ENCODE peak calls at places on chromosomes 12 and 14, in ten cellular contexts. U is IMR-90, V is suprapubic skin, A is spleen, Q is ovary, Z is Peyer's patch, J is A549, C is stomach, T is heart left ventricle, O is breast epithelium. K is an unnamed sample.

GRCh38 chr12:3076730-3077571 is at the start of gene TSPAN9:
- DNase-seq in U (peak; percentile 48), V (peak; percentile 87), A (peak; percentile 91), Q (peak; percentile 83), Z (peak; percentile 90), J (peak; percentile 83), C (peak; percentile 87), T (peak; percentile 90), O (peak; percentile 60), K (peak; percentile 73)

GRCh38 chr14:59061292-59061691 is 127.2 kb upstream of the DAAM1 start:
- DNase-seq in U (no peak), V (no peak), A (no peak), Q (no peak), Z (no peak), J (no peak), C (no peak), T (no peak), O (no peak), K (no peak)

GRCh38 chr14:68977741-68978549 is 1.2 kb downstream of the ACTN1 start:
- DNase-seq in U (peak; percentile 95), V (peak; percentile 79), A (peak; percentile 91), Q (peak; percentile 80), Z (peak; percentile 72), J (peak; percentile 67), C (peak; percentile 44), T (peak; percentile 82), O (peak; percentile 93), K (peak; percentile 82)

GRCh38 chr14:78902010-78902623 is 731.9 kb downstream of the NRXN3 start:
- DNase-seq in U (peak; percentile 54), V (no peak), A (no peak), Q (no peak), Z (no peak), J (no peak), C (peak; percentile 31), T (no peak), O (no peak), K (no peak)

GRCh38 chr12:116594325-116595038 is 35.3 kb downstream of the MAP1LC3B2 start:
- DNase-seq in U (no peak), V (no peak), A (peak; percentile 94), Q (no peak), Z (no peak), J (no peak), C (no peak), T (peak; percentile 77), O (no peak), K (no peak)

GRCh38 chr14:64159588-64159987 is 134.6 kb downstream of the ESR2 start:
- DNase-seq in U (no peak), V (no peak), A (no peak), Q (no peak), Z (no peak), J (no peak), C (no peak), T (no peak), O (no peak), K (no peak)

GRCh38 chr12:913919-914718 is 35.4 kb downstream of the RAD52 start:
- DNase-seq in U (peak; percentile 91), V (no peak), A (no peak), Q (no peak), Z (no peak), J (no peak), C (no peak), T (no peak), O (no peak), K (no peak)

GRCh38 chr12:52022841-52023181 is 16.1 kb downstream of the TAMALIN start:
- DNase-seq in U (no peak), V (no peak), A (peak; percentile 84), Q (no peak), Z (peak; percentile 67), J (peak; percentile 86), C (peak; percentile 40), T (no peak), O (no peak), K (peak; percentile 23)

GRCh38 chr14:93879362-93879983 is 47.7 kb upstream of the FAM181A start:
- DNase-seq in U (no peak), V (no peak), A (no peak), Q (no peak), Z (no peak), J (no peak), C (no peak), T (no peak), O (no peak), K (no peak)

GRCh38 chr14:34650786-34651584 is 21.0 kb upstream of the SNX6 start:
- DNase-seq in U (peak; percentile 100), V (no peak), A (no peak), Q (no peak), Z (no peak), J (peak; percentile 85), C (no peak), T (no peak), O (no peak), K (no peak)

DNA sequence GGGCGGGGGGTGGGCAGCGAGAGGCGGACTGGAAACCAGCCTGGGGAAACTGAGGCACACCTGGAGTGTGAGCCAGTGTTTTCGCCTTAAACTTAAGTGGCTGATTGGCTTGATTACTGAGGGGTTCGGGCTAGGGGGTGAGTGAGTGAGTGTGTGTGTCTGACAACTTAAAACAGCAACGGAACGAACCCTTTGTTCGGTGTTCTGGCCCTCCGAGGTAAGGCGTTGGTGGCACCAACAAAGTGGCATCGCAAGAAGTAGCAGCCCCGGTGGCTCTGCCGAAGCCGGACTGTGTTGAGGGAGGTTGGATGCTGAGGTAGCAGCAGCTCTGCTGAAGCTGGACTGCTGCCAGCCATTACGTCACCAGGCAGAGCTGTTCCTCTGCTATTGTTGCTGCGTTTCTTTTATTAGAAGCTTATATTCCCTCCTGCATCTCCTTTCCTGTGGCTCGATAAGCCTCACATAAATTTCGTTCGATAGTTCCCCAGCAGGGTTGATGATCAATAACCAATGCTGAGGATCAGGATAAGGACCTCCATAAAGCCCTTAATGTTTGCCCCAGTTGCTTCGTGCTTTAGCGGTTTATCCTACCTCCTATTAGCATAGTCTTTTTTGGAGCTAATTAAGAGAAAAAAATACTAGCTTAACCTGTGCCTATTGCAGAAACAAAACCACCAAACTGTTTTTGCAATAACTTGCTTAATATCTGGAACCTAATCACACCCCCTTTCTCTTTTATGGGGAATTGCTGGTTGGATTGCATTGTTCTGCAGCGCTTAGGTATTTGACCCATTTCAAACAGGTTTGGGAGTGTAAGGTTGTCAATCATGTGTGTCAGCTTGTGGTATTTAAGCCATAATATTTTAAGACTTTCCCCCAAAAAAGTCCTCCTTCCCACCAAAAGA is 1.3 kb downstream of the GPR137C start:
- DNase-seq in U (peak; percentile 91), V (peak; percentile 92), A (peak; percentile 96), Q (peak; percentile 91), Z (peak; percentile 91), J (no peak), C (peak; percentile 92), T (peak; percentile 92), O (peak; percentile 86), K (peak; percentile 89)
- TF ChIP-seq POLR2A in U (no peak), V (no peak), A (no peak), Q (no peak), Z (no peak), J (no peak), C (no peak), T (no peak), O (no peak), K (peak; percentile 44)

GRCh38 chr12:123237646-123238329 is 4.6 kb downstream of the MTRFR start:
- DNase-seq in U (peak; percentile 64), V (peak; percentile 80), A (peak; percentile 84), Q (peak; percentile 72), Z (peak; percentile 74), J (peak; percentile 49), C (peak; percentile 69), T (peak; percentile 72), O (no peak), K (peak; percentile 67)
- H3K27ac ChIP-seq in U (no peak overlapping the region), V (no peak overlapping the region), A (peak overlapping the region; percentile 28), Q (no peak overlapping the region), Z (no peak overlapping the region), J (no peak overlapping the region), C (no peak overlapping the region), T (no peak overlapping the region), O (no peak overlapping the region), K (peak overlapping the region; percentile 39)

GRCh38 chr12:49557187-49557916 is 10.6 kb downstream of the MCRS1 start:
- DNase-seq in U (no peak), V (no peak), A (peak; percentile 58), Q (no peak), Z (peak; percentile 45), J (no peak), C (no peak), T (no peak), O (no peak), K (no peak)
- TF ChIP-seq POLR2A in U (no peak), V (no peak), A (no peak), Q (no peak), Z (no peak), J (no peak), C (no peak), T (no peak), O (no peak), K (no peak)

GRCh38 chr14:37591311-37591940 is 3.6 kb downstream of the FOXA1 start:
- DNase-seq in U (no peak), V (no peak), A (no peak), Q (no peak), Z (peak; percentile 71), J (no peak), C (peak; percentile 65), T (no peak), O (no peak), K (no peak)

GRCh38 chr14:37591941-37592287 is 3.1 kb downstream of the FOXA1 start:
- DNase-seq in U (no peak), V (no peak), A (no peak), Q (no peak), Z (peak; percentile 77), J (no peak), C (peak; percentile 64), T (no peak), O (no peak), K (no peak)

GRCh38 chr14:37594238-37594915 is 672 bp downstream of the FOXA1 start:
- DNase-seq in U (peak; percentile 80), V (peak; percentile 74), A (no peak), Q (no peak), Z (peak; percentile 79), J (peak; percentile 75), C (peak; percentile 82), T (no peak), O (no peak), K (no peak)

GRCh38 chr14:37593496-37594237 is 1.4 kb downstream of the FOXA1 start:
- DNase-seq in U (no peak), V (no peak), A (no peak), Q (no peak), Z (no peak), J (no peak), C (no peak), T (no peak), O (no peak), K (no peak)

DNA sequence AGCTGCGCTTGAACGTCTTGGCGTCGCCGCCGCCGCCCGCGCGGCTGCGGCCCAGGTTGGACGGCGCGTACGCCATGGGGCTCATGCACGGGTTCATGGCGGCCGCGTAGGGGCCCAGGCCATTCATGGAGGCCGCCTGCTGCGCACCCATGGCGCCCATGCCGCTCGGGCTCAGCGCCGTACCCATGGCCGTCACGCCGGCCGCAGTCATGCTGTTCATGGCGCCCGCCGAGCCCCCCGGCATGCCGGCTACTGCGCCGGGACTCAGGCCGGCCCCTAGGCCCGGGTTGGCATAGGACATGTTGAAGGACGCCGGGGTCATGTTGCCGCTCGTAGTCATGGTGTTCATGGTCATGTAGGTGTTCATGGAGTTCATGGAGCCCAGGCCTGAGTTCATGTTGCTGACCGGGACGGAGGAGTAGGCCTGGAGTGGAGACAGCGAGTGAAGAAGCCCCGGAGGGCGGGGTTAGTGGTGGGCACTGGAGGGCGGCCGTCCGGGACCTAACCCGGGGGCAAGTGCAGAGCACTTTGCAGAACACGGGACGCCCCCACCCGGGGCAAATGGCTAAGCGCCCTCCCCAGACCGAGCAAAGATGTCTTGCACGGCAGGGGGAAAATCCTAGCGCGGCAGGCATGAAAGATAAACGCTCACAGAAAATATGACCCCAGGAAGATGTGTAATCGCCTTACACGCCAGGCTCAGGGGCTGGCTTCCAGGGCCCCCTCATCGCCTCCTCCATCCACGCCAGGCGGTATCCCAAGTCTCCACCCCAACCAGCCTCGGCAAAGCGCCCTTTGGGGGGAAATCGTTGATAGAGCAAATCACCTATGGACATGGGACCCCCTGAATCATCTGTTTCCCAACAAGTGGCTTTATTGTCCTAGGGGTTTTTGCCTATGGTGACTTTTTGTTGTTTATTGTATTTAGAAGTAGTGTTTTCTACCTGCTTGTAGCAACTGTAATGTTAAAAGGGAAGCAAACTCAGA is 2.5 kb downstream of the FOXA1 start:
- DNase-seq in U (no peak), V (no peak), A (no peak), Q (no peak), Z (peak; percentile 66), J (no peak), C (no peak), T (no peak), O (no peak), K (no peak)
- H3K27ac ChIP-seq in U (no peak overlapping the region), V (no peak overlapping the region), A (no peak overlapping the region), Q (no peak overlapping the region), Z (peak overlapping the region; percentile 59), J (peak overlapping the region; percentile 90), C (peak overlapping the region; percentile 86), T (no peak overlapping the region), O (peak overlapping the region; percentile 82), K (no peak overlapping the region)

K was measured in uterus.